ENCODE peak calls at places on chromosome 14, in four cellular contexts. R is prostate gland, Y is K562, U is vagina. P is an unnamed sample. For H3K36me3, the result is how much of the 10 kb centered on the place peaks cover.

GRCh38 chr14:67428501-67429031 is 16.6 kb upstream of the PLEK2 start:
- DNase-seq in R (no peak), Y (no peak), U (no peak), P (no peak)

GRCh38 chr14:59566725-59567124 is 9.9 kb downstream of the CCDC175 start:
- DNase-seq in R (no peak), Y (no peak), U (no peak), P (no peak)

GRCh38 chr14:63203618-63204406 is 431 bp upstream of the RHOJ start:
- DNase-seq in R (peak), Y (no peak), U (no peak), P (peak)

GRCh38 chr14:36271939-36272907 is 48.2 kb downstream of the MBIP start:
- DNase-seq in R (no peak), Y (no peak), U (no peak), P (no peak)

GRCh38 chr14:71588028-71588427 is 344.2 kb upstream of the RGS6 start:
- DNase-seq in R (no peak), Y (no peak), U (no peak), P (no peak)

GRCh38 chr14:95291859-95292542 is 27.7 kb downstream of the CLMN start:
- DNase-seq in R (peak), Y (peak), U (no peak), P (no peak)

GRCh38 chr14:51157012-51157411 is 62.1 kb upstream of the TRIM9 start:
- DNase-seq in R (no peak), Y (no peak), U (no peak), P (no peak)

GRCh38 chr14:98904677-98905076 is 367.3 kb downstream of the BCL11B start:
- DNase-seq in R (no peak), Y (no peak), U (no peak), P (no peak)

GRCh38 chr14:51444381-51445000 is 204.4 kb downstream of the TMX1 start:
- DNase-seq in R (no peak), Y (no peak), U (no peak), P (no peak)

GRCh38 chr14:48723841-48724495 is 862.2 kb downstream of the RPS29 start:
- DNase-seq in R (no peak), Y (no peak), U (no peak), P (no peak)

DNA sequence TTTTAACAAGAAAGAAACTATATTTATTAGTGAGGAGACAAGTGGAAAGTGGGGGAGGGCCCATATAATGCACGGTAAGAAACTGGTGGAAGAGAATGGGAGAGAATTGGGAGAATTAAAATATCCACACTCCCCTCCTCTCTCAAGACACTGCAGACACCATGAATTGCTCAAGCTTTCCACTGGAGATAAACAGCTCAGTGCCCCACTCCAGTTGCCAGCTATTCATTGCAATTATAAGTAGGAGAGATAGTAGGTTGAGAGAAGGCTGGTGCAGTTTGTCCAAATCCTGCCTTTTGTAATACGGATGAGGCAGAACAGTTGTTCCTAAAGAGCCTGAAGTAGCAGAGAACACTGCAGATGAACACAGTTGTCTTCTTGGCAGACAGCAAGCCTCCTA is 38.2 kb downstream of the DCAF5 start:
- DNase-seq in R (no peak), Y (no peak), U (no peak), P (no peak)
- H3K36me3 ChIP-seq in R (under half), Y (under half), U (under half), P (under half)

GRCh38 chr14:68891851-68892660 is 87.0 kb downstream of the ACTN1 start:
- DNase-seq in R (no peak), Y (peak), U (no peak), P (no peak)
- H3K4me3 ChIP-seq in R (no peak), Y (no peak), U (no peak), P (no peak)

GRCh38 chr14:101894365-101895113 is 69.8 kb upstream of the DYNC1H1 start:
- DNase-seq in R (no peak), Y (no peak), U (no peak), P (no peak)
- TF ChIP-seq POLR2AphosphoS5 in R (no peak), Y (no peak), U (no peak), P (no peak)

DNA sequence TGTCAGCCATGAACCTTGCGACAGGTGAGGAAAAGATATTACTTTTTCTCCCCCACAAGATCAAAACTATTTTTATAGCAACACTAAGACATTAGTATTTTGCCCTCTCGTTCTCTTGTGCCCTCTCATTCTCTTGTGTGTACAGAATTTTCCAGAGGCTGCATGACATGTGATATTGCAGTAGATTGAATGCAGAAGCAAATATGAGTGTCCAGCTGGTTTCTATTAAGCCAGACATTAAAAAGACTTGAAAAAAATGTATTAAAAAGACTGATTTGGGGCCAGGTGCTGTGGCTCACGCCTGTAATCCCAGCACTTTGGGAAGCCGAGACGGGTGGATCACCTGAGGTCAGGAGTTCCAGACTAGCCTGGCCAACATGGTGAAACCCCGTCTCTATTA is 63.7 kb upstream of the ZFP36L1 start:
- DNase-seq in R (no peak), Y (no peak), U (no peak), P (no peak)
- H3K36me3 ChIP-seq in R (under half), Y (under half), U (under half), P (under half)

GRCh38 chr14:103925316-103925715 is 2.9 kb upstream of the TDRD9 start:
- DNase-seq in R (no peak), Y (no peak), U (no peak), P (no peak)

GRCh38 chr14:103930051-103930604 is 1.9 kb downstream of the TDRD9 start:
- DNase-seq in R (no peak), Y (no peak), U (no peak), P (no peak)

GRCh38 chr14:103927566-103927965 is 690 bp upstream of the TDRD9 start:
- DNase-seq in R (no peak), Y (no peak), U (no peak), P (no peak)

GRCh38 chr14:103931422-103931821 is 3.2 kb downstream of the TDRD9 start:
- DNase-seq in R (no peak), Y (no peak), U (no peak), P (no peak)

DNA sequence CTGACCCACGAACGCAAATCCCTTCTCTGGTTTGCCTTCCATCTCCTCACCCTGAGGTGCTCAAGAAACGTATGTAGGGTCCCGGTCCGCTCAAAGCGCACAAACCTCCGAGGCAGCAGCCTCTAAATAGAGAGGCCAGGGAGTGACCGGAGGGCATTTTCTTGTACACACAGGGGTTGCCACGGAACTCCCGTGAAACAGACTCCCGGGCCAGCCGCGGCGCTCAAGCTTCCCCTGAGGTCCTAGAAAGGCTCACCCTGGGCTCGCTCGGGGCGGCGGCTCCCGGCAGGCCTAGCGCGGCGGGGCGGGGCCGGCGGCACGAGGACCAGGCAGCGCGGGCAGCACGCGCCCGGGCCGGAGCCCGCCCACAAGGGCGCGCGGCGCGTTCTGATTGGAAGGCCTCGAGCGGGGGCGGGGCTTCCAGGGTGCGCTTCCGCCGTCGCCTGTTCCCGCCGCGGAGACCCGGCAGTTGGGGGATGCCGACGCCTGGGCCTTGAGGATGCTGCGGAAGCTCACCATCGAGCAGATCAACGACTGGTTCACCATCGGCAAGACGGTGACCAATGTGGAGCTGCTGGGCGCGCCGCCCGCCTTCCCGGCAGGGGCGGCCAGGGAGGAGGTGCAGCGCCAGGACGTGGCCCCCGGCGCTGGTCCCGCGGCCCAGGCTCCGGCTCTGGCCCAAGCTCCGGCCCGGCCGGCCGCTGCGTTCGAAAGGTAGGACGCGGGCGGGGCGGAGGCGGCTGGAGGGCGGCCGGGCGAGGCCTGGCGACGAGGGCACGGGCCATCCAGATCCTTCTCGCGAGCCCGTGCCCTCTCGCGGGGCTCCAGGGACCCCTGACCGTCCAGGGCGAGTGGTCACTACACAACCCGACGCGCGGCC is at the start of gene TDRD9:
- DNase-seq in R (no peak), Y (no peak), U (no peak), P (no peak)
- H3K4me3 ChIP-seq in R (no peak), Y (no peak), U (no peak), P (no peak)

DNA sequence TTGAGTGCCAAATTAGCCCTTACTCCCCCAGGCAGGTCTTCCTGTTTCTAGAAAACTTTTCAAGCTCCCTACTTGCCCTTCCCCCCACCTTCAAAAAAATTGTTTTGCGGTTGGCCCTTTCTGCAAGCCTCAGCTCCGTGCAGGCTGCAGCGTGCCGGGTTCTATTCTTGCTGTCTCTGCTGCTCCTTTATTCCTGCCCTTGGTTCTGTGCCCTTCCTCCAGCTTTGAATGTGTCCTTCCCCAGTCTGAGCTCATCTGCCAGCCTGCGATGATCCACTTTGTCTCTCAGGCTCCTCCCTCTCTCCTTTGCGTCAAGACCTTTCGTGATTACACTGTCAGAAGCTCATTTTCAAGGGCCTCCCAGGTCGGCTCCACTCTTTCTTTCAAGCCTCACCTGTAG is 98.6 kb downstream of the IRF2BPL start:
- DNase-seq in R (no peak), Y (peak), U (no peak), P (no peak)
- TF ChIP-seq POLR2AphosphoS5 in R (no peak), Y (no peak), U (no peak), P (no peak)

DNA sequence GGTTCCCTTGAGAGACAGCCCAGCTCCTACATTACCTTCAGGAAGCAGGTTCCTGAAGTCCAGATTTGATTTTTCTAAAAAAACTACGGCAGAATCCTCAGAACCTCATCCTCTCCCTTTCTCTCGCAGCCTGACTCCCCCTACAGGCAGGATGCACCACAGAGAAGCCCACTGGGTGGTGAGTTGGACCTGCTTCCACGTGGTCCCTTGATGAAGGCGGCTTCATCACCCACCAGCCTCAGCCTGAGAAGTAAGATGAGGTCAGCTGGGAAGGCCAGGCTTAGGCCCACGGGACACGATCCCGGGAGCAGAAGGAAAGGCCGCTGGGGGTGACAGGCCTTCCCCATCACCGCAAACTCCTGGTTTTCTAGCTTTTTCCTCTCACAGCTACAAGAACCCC is 83.0 kb downstream of the ACTN1 start:
- DNase-seq in R (no peak), Y (peak), U (no peak), P (no peak)
- H3K36me3 ChIP-seq in R (under half), Y (under half), U (under half), P (under half)

DNA sequence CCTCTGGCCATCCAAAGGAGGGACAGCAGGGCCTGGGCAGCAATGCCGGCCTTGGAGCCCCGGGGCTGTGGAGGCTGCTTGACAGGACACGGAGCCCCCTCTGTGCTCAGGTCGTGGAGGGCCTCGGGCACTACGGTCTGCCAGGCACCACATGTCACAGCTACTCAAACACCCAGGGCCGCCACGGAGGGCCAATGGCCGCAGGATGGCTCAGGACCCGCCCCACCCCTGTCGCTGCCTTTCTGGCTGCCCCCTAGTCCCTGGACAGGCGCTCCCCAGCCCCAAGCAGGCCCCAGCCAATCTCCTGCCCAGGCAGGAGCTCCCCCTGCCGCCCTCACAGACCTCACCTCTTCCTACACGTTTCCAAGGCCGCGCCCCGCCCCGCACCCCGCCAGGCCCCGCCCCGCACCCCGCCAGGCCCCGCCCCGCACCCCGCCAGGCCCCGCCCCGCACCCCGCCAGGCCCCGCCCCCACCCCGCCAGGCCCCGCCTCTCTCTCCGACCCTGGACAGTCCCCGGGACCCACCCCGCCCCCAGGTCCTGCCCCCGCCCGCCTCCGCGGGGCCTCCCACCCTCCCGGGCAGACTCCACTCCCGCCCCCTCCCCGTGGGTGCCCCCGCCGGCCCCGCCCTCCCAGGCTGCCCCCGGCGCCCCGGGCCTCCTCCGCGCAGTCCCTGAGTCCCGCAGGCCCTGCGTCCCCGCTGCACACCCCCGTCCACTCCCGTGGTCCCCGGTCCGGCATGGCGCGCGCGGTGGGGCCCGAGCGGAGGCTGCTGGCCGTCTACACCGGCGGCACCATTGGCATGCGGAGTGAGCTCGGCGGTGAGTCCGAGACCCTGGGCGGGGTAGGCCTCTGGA is at the start of gene ASPG:
- DNase-seq in R (no peak), Y (peak), U (no peak), P (no peak)
- H3K4me3 ChIP-seq in R (no peak), Y (no peak), U (peak), P (no peak)

GRCh38 chr14:65229431-65230286 is 127.3 kb upstream of the MAX start:
- DNase-seq in R (peak), Y (peak), U (no peak), P (no peak)
- TF ChIP-seq POLR2AphosphoS5 in R (no peak), Y (no peak), U (peak), P (peak)

GRCh38 chr14:75662966-75663365 is 1.9 kb downstream of the TTLL5 start:
- DNase-seq in R (no peak), Y (no peak), U (no peak), P (no peak)

GRCh38 chr14:75660630-75661498 is at the start of the genes ERG28 and TTLL5:
- DNase-seq in R (peak), Y (peak), U (peak), P (peak)

GRCh38 chr14:75658957-75659356 is 1.7 kb downstream of the ERG28 start:
- DNase-seq in R (no peak), Y (no peak), U (no peak), P (no peak)

GRCh38 chr14:75661499-75661814 is 411 bp downstream of the TTLL5 start:
- DNase-seq in R (no peak), Y (no peak), U (no peak), P (no peak)

GRCh38 chr14:75660238-75660629 is 442 bp downstream of the ERG28 start:
- DNase-seq in R (no peak), Y (no peak), U (no peak), P (no peak)
- H3K36me3 ChIP-seq in R (under half), Y (under half), U (under half), P (half or more)